ENCODE peak calls at places on chromosomes 12 and 14, in eight cellular contexts. T, O, Y, H, F, E, N and S are unnamed samples.

GRCh38 chr14:39491134-39491541 is 58.9 kb upstream of the FBXO33 start:
- DNase-seq in T (no peak), O (no peak), Y (no peak), H (no peak), F (peak), E (peak), N (no peak), S (no peak)

GRCh38 chr14:80211143-80212024 is at the start of gene DIO2:
- DNase-seq in T (peak), O (peak), Y (no peak), H (peak), F (no peak), E (no peak), N (no peak), S (peak)

GRCh38 chr12:89356069-89356665 is 3.9 kb upstream of the DUSP6 start:
- DNase-seq in T (no peak), O (no peak), Y (no peak), H (no peak), F (no peak), E (no peak), N (no peak), S (no peak)

GRCh38 chr12:19186722-19187661 is 57.5 kb downstream of the PLEKHA5 start:
- DNase-seq in T (no peak), O (no peak), Y (no peak), H (no peak), F (peak), E (no peak), N (no peak), S (no peak)

GRCh38 chr12:116458492-116458891 is 100.7 kb upstream of the MAP1LC3B2 start:
- DNase-seq in T (no peak), O (no peak), Y (peak), H (no peak), F (no peak), E (no peak), N (no peak), S (no peak)

GRCh38 chr12:15322164-15323054 is at the start of gene PTPRO:
- DNase-seq in T (no peak), O (no peak), Y (peak), H (peak), F (peak), E (no peak), N (no peak), S (no peak)

GRCh38 chr12:93743229-93743998 is 66.2 kb downstream of the CRADD start:
- DNase-seq in T (no peak), O (no peak), Y (no peak), H (no peak), F (no peak), E (no peak), N (no peak), S (no peak)

GRCh38 chr12:108806350-108806749 is 51.0 kb downstream of the SSH1 start:
- DNase-seq in T (no peak), O (no peak), Y (no peak), H (no peak), F (no peak), E (no peak), N (no peak), S (peak)

GRCh38 chr12:65170245-65170881 is 980 bp downstream of the LEMD3 start:
- DNase-seq in T (peak), O (peak), Y (peak), H (peak), F (peak), E (peak), N (no peak), S (peak)

GRCh38 chr12:106078358-106079025 is 60.3 kb downstream of the NUAK1 start:
- DNase-seq in T (peak), O (peak), Y (no peak), H (peak), F (peak), E (no peak), N (no peak), S (peak)

GRCh38 chr12:6039894-6040601 is 84.4 kb downstream of the VWF start:
- DNase-seq in T (no peak), O (peak), Y (peak), H (peak), F (peak), E (peak), N (peak), S (no peak)

GRCh38 chr14:104436047-104436531 is 143.5 kb upstream of the C14orf180 start:
- DNase-seq in T (peak), O (no peak), Y (peak), H (peak), F (peak), E (no peak), N (peak), S (peak)

GRCh38 chr12:27936196-27936595 is 36.3 kb downstream of the PTHLH start:
- DNase-seq in T (no peak), O (no peak), Y (no peak), H (peak), F (peak), E (no peak), N (no peak), S (no peak)

GRCh38 chr12:42023733-42024494 is 120.8 kb downstream of the GXYLT1 start:
- DNase-seq in T (peak), O (peak), Y (peak), H (peak), F (peak), E (peak), N (peak), S (peak)

GRCh38 chr12:44876554-44877275 is 600 bp upstream of the NELL2 start:
- DNase-seq in T (no peak), O (peak), Y (peak), H (peak), F (no peak), E (peak), N (no peak), S (no peak)

GRCh38 chr12:107277850-107278249 is 184.5 kb upstream of the CRY1 start:
- DNase-seq in T (no peak), O (no peak), Y (no peak), H (no peak), F (peak), E (no peak), N (no peak), S (no peak)

GRCh38 chr14:73850940-73851339 is 691 bp upstream of the PTGR2 start:
- DNase-seq in T (no peak), O (no peak), Y (no peak), H (no peak), F (peak), E (no peak), N (no peak), S (no peak)

GRCh38 chr14:96105089-96105920 is 66.1 kb downstream of the C14orf132 start:
- DNase-seq in T (no peak), O (no peak), Y (peak), H (no peak), F (no peak), E (no peak), N (no peak), S (peak)

GRCh38 chr12:58309806-58310205 is 368.4 kb downstream of the ATP23 start:
- DNase-seq in T (no peak), O (no peak), Y (no peak), H (no peak), F (peak), E (no peak), N (no peak), S (no peak)

GRCh38 chr14:68678471-68678870 is 114.4 kb downstream of the ZFP36L1 start:
- DNase-seq in T (no peak), O (no peak), Y (no peak), H (no peak), F (no peak), E (no peak), N (no peak), S (no peak)

GRCh38 chr12:6934110-6934509 is 6.4 kb downstream of the ATN1 start:
- DNase-seq in T (peak), O (no peak), Y (no peak), H (no peak), F (no peak), E (no peak), N (no peak), S (no peak)

GRCh38 chr12:116697305-116698130 is 40.4 kb downstream of the SPRING1 start:
- DNase-seq in T (peak), O (no peak), Y (peak), H (peak), F (peak), E (no peak), N (no peak), S (no peak)

GRCh38 chr12:64938179-64938578 is 113.7 kb downstream of the TBC1D30 start:
- DNase-seq in T (no peak), O (no peak), Y (peak), H (no peak), F (no peak), E (no peak), N (no peak), S (no peak)

GRCh38 chr12:114671664-114672476 is 12.1 kb downstream of the TBX3 start:
- DNase-seq in T (no peak), O (no peak), Y (peak), H (peak), F (no peak), E (no peak), N (no peak), S (no peak)

GRCh38 chr12:6946033-6946919 is 2.5 kb downstream of the C12orf57 start:
- DNase-seq in T (no peak), O (no peak), Y (peak), H (peak), F (peak), E (peak), N (no peak), S (no peak)

GRCh38 chr12:85310456-85311076 is 30.5 kb downstream of the ALX1 start:
- DNase-seq in T (no peak), O (no peak), Y (no peak), H (no peak), F (peak), E (no peak), N (no peak), S (no peak)

GRCh38 chr12:77166711-77167110 is 101.3 kb upstream of the E2F7 start:
- DNase-seq in T (no peak), O (no peak), Y (no peak), H (no peak), F (no peak), E (no peak), N (no peak), S (no peak)

GRCh38 chr12:123761841-123762714 is at the start of gene DNAH10:
- DNase-seq in T (no peak), O (no peak), Y (peak), H (peak), F (no peak), E (peak), N (no peak), S (no peak)

GRCh38 chr12:124564232-124564958 is 3.0 kb downstream of the NCOR2 start:
- DNase-seq in T (no peak), O (no peak), Y (peak), H (no peak), F (no peak), E (no peak), N (no peak), S (no peak)

GRCh38 chr14:54652188-54652889 is 85.4 kb downstream of the SAMD4A start:
- DNase-seq in T (peak), O (no peak), Y (peak), H (peak), F (peak), E (no peak), N (no peak), S (peak)

GRCh38 chr12:130826151-130826801 is 12.8 kb downstream of the STX2 start:
- DNase-seq in T (no peak), O (no peak), Y (peak), H (peak), F (peak), E (peak), N (peak), S (no peak)

GRCh38 chr14:75604979-75605825 is 26.8 kb downstream of the FLVCR2 start:
- DNase-seq in T (peak), O (no peak), Y (no peak), H (no peak), F (no peak), E (no peak), N (no peak), S (peak)

GRCh38 chr14:77109656-77110055 is 11.6 kb downstream of the CIPC start:
- DNase-seq in T (no peak), O (no peak), Y (no peak), H (no peak), F (no peak), E (no peak), N (no peak), S (no peak)